ENCODE peak calls at places on chromosomes 3 and 15, in six cellular contexts. One of them, this sample, is unnamed. For H3K4me1, the result is how much of the 10 kb centered on the place peaks cover.

GRCh38 chr3:25454411-25454927 is 26.4 kb downstream of the RARB start:
- DNase-seq in body of pancreas: no peak
- DNase-seq in fibroblast of lung: no peak
- DNase-seq in H9: no peak
- DNase-seq in heart left ventricle: no peak
- DNase-seq in mammary epithelial cell: peak
- DNase-seq in this sample: peak

GRCh38 chr15:98480858-98481257 is 167.5 kb upstream of the IGF1R start:
- DNase-seq in mammary epithelial cell: no peak
- DNase-seq in fibroblast of lung: no peak
- DNase-seq in H9: no peak
- DNase-seq in body of pancreas: no peak
- DNase-seq in heart left ventricle: no peak
- DNase-seq in this sample: no peak

GRCh38 chr15:25688166-25688565 is 175.0 kb downstream of the ATP10A start:
- DNase-seq in fibroblast of lung: no peak
- DNase-seq in body of pancreas: peak
- DNase-seq in mammary epithelial cell: no peak
- DNase-seq in heart left ventricle: no peak
- DNase-seq in H9: no peak
- DNase-seq in this sample: no peak

GRCh38 chr15:93029613-93030429 is 59.2 kb downstream of the RGMA start:
- DNase-seq in H9: no peak
- DNase-seq in fibroblast of lung: peak
- DNase-seq in heart left ventricle: no peak
- DNase-seq in mammary epithelial cell: peak
- DNase-seq in body of pancreas: no peak
- DNase-seq in this sample: peak

GRCh38 chr3:187040637-187041361 is 98.5 kb downstream of the RPL39L start:
- DNase-seq in mammary epithelial cell: peak
- DNase-seq in H9: no peak
- DNase-seq in heart left ventricle: no peak
- DNase-seq in fibroblast of lung: peak
- DNase-seq in body of pancreas: no peak
- DNase-seq in this sample: peak

GRCh38 chr3:16101295-16102186 is 72.9 kb upstream of the GALNT15 start:
- DNase-seq in body of pancreas: peak
- DNase-seq in heart left ventricle: no peak
- DNase-seq in H9: no peak
- DNase-seq in fibroblast of lung: peak
- DNase-seq in mammary epithelial cell: peak
- DNase-seq in this sample: peak

GRCh38 chr3:123371859-123372767 is 76.8 kb downstream of the ADCY5 start:
- DNase-seq in heart left ventricle: no peak
- DNase-seq in H9: no peak
- DNase-seq in body of pancreas: peak
- DNase-seq in mammary epithelial cell: no peak
- DNase-seq in fibroblast of lung: no peak
- DNase-seq in this sample: no peak

GRCh38 chr3:171531716-171532115 is 71.5 kb upstream of the TNIK start:
- DNase-seq in H9: no peak
- DNase-seq in mammary epithelial cell: no peak
- DNase-seq in heart left ventricle: no peak
- DNase-seq in body of pancreas: no peak
- DNase-seq in fibroblast of lung: no peak
- DNase-seq in this sample: no peak

GRCh38 chr3:131396170-131396569 is 14.6 kb downstream of the NUDT16 start:
- DNase-seq in fibroblast of lung: no peak
- DNase-seq in mammary epithelial cell: no peak
- DNase-seq in body of pancreas: no peak
- DNase-seq in H9: no peak
- DNase-seq in heart left ventricle: no peak
- DNase-seq in this sample: no peak

GRCh38 chr3:16076564-16076963 is 97.9 kb upstream of the GALNT15 start:
- DNase-seq in mammary epithelial cell: no peak
- DNase-seq in body of pancreas: no peak
- DNase-seq in fibroblast of lung: no peak
- DNase-seq in H9: no peak
- DNase-seq in heart left ventricle: no peak
- DNase-seq in this sample: no peak

GRCh38 chr15:52730163-52730562 is 51.0 kb upstream of the ATOSA start:
- DNase-seq in heart left ventricle: no peak
- DNase-seq in body of pancreas: no peak
- DNase-seq in fibroblast of lung: peak
- DNase-seq in H9: no peak
- DNase-seq in mammary epithelial cell: peak
- DNase-seq in this sample: peak

GRCh38 chr3:36635731-36636130 is 128.6 kb downstream of the DCLK3 start:
- DNase-seq in heart left ventricle: no peak
- DNase-seq in mammary epithelial cell: peak
- DNase-seq in H9: no peak
- DNase-seq in body of pancreas: no peak
- DNase-seq in fibroblast of lung: peak
- DNase-seq in this sample: peak

GRCh38 chr15:45100884-45101622 is 12.9 kb downstream of the DUOX2 start:
- DNase-seq in mammary epithelial cell: no peak
- DNase-seq in heart left ventricle: no peak
- DNase-seq in body of pancreas: no peak
- DNase-seq in H9: no peak
- DNase-seq in fibroblast of lung: no peak
- DNase-seq in this sample: no peak

GRCh38 chr3:50971487-50971924 is 296.8 kb downstream of the DOCK3 start:
- DNase-seq in fibroblast of lung: peak
- DNase-seq in body of pancreas: peak
- DNase-seq in mammary epithelial cell: peak
- DNase-seq in heart left ventricle: no peak
- DNase-seq in H9: peak
- DNase-seq in this sample: peak

DNA sequence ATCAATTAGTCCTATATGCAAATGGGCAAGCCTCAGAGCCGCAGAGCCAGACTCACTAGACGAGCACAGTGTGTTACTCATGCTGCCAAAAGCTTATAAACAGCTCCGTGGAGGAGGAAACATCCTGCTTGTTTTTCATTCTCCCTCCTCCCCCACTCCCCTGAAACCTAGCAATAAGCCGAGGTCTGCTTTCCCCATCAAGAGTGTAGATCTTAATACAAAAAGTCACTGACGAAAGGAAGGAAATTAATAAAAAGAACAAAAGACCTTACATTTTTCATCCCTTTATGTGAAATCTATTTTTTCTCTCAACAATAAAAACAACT is 88.5 kb downstream of the XXYLT1 start:
- DNase-seq in fibroblast of lung: peak
- DNase-seq in heart left ventricle: no peak
- DNase-seq in H9: no peak
- DNase-seq in body of pancreas: no peak
- DNase-seq in mammary epithelial cell: no peak
- DNase-seq in this sample: peak
- H3K4me1 ChIP-seq in fibroblast of lung: under half
- H3K4me1 ChIP-seq in heart left ventricle: half or more
- H3K4me1 ChIP-seq in H9: under half
- H3K4me1 ChIP-seq in body of pancreas: under half
- H3K4me1 ChIP-seq in mammary epithelial cell: under half
- H3K4me1 ChIP-seq in this sample: under half

GRCh38 chr3:150790621-150791020 is 27.7 kb upstream of the SIAH2 start:
- DNase-seq in mammary epithelial cell: no peak
- DNase-seq in body of pancreas: no peak
- DNase-seq in heart left ventricle: no peak
- DNase-seq in fibroblast of lung: no peak
- DNase-seq in H9: no peak
- DNase-seq in this sample: no peak
- TF ChIP-seq CTCF in mammary epithelial cell: no peak
- TF ChIP-seq CTCF in body of pancreas: no peak
- TF ChIP-seq CTCF in heart left ventricle: no peak
- TF ChIP-seq CTCF in fibroblast of lung: no peak
- TF ChIP-seq CTCF in H9: no peak
- TF ChIP-seq CTCF in this sample: no peak

GRCh38 chr3:188435266-188435665 is 281.3 kb downstream of the LPP start:
- DNase-seq in body of pancreas: no peak
- DNase-seq in heart left ventricle: no peak
- DNase-seq in mammary epithelial cell: no peak
- DNase-seq in fibroblast of lung: no peak
- DNase-seq in H9: no peak
- DNase-seq in this sample: no peak

GRCh38 chr3:188434594-188434993 is 280.6 kb downstream of the LPP start:
- DNase-seq in body of pancreas: no peak
- DNase-seq in fibroblast of lung: peak
- DNase-seq in H9: no peak
- DNase-seq in heart left ventricle: no peak
- DNase-seq in mammary epithelial cell: no peak
- DNase-seq in this sample: no peak

GRCh38 chr3:188432826-188433525 is 279.0 kb downstream of the LPP start:
- DNase-seq in H9: no peak
- DNase-seq in fibroblast of lung: peak
- DNase-seq in heart left ventricle: no peak
- DNase-seq in mammary epithelial cell: no peak
- DNase-seq in body of pancreas: no peak
- DNase-seq in this sample: no peak

GRCh38 chr3:188431553-188431952 is 277.6 kb downstream of the LPP start:
- DNase-seq in body of pancreas: no peak
- DNase-seq in heart left ventricle: no peak
- DNase-seq in mammary epithelial cell: peak
- DNase-seq in fibroblast of lung: peak
- DNase-seq in H9: no peak
- DNase-seq in this sample: peak

GRCh38 chr3:188433526-188433855 is 279.5 kb downstream of the LPP start:
- DNase-seq in mammary epithelial cell: no peak
- DNase-seq in body of pancreas: no peak
- DNase-seq in fibroblast of lung: no peak
- DNase-seq in heart left ventricle: no peak
- DNase-seq in H9: no peak
- DNase-seq in this sample: no peak
- H3K4me1 ChIP-seq in mammary epithelial cell: under half
- H3K4me1 ChIP-seq in body of pancreas: under half
- H3K4me1 ChIP-seq in fibroblast of lung: under half
- H3K4me1 ChIP-seq in heart left ventricle: under half
- H3K4me1 ChIP-seq in H9: under half
- H3K4me1 ChIP-seq in this sample: under half

GRCh38 chr15:78418681-78419080 is 19.3 kb upstream of the IREB2 start:
- DNase-seq in body of pancreas: no peak
- DNase-seq in heart left ventricle: no peak
- DNase-seq in mammary epithelial cell: no peak
- DNase-seq in fibroblast of lung: no peak
- DNase-seq in H9: no peak
- DNase-seq in this sample: no peak

GRCh38 chr15:78414608-78415250 is 23.3 kb upstream of the IREB2 start:
- DNase-seq in heart left ventricle: no peak
- DNase-seq in fibroblast of lung: no peak
- DNase-seq in mammary epithelial cell: no peak
- DNase-seq in body of pancreas: no peak
- DNase-seq in H9: no peak
- DNase-seq in this sample: no peak

GRCh38 chr15:78418239-78418638 is 19.8 kb upstream of the IREB2 start:
- DNase-seq in body of pancreas: no peak
- DNase-seq in H9: no peak
- DNase-seq in heart left ventricle: no peak
- DNase-seq in mammary epithelial cell: no peak
- DNase-seq in fibroblast of lung: peak
- DNase-seq in this sample: peak

GRCh38 chr15:78419331-78419730 is 18.7 kb upstream of the IREB2 start:
- DNase-seq in body of pancreas: no peak
- DNase-seq in mammary epithelial cell: no peak
- DNase-seq in H9: no peak
- DNase-seq in fibroblast of lung: no peak
- DNase-seq in heart left ventricle: no peak
- DNase-seq in this sample: no peak

DNA sequence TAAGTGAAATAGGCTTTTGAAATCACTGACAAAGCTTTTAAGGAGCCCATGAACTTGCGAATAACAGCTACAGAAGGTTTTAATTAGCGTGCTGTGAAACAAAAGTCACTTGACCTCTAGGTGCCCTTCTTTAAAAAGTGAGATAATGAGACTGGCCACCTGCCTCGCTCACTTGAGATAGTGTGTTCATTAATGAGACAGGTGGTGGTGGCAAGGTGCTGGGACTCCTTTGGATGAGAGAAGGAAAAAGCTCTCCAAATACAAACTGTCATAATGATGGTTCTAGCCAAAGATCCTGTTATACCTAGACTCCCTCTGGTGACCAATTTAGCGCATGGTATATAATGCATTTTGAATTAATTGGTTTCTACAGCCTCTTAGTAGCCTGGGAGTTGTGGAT is 22.7 kb upstream of the IREB2 start:
- DNase-seq in fibroblast of lung: peak
- DNase-seq in body of pancreas: no peak
- DNase-seq in H9: no peak
- DNase-seq in mammary epithelial cell: peak
- DNase-seq in heart left ventricle: no peak
- DNase-seq in this sample: no peak
- TF ChIP-seq CTCF in fibroblast of lung: peak
- TF ChIP-seq CTCF in body of pancreas: no peak
- TF ChIP-seq CTCF in H9: peak
- TF ChIP-seq CTCF in mammary epithelial cell: peak
- TF ChIP-seq CTCF in heart left ventricle: no peak
- TF ChIP-seq CTCF in this sample: peak

DNA sequence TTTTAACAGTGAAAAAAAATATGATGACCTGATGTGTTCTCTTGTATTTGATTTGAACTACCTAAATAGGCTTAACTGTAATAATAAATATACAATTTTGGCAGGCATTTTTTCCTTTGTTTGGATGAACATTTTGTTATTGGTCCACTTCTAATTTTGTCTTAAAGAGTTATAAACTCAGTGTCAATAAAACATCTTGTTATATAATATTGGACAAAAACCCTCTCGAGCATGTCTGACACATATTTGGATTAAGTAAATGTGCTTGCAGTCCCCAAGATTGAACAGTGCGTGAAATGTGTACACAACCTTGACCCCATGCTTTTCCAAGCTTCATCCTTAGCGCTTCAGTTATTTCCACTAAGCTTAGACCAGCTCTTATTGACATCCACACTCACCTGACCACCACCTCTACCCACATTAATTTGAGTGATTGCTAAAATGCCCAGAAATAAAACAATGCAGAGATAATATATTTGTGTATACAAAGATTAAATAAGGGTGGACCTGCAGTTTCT is 131.7 kb upstream of the ZBED2 start:
- DNase-seq in mammary epithelial cell: no peak
- DNase-seq in body of pancreas: no peak
- DNase-seq in heart left ventricle: no peak
- DNase-seq in fibroblast of lung: no peak
- DNase-seq in H9: no peak
- DNase-seq in this sample: no peak
- H3K4me1 ChIP-seq in mammary epithelial cell: under half
- H3K4me1 ChIP-seq in body of pancreas: under half
- H3K4me1 ChIP-seq in heart left ventricle: under half
- H3K4me1 ChIP-seq in fibroblast of lung: under half
- H3K4me1 ChIP-seq in H9: under half
- H3K4me1 ChIP-seq in this sample: under half